ENCODE peak calls at places on chromosomes 4 and X, in five cellular contexts. V is K562, K is suprapubic skin, J is prostate gland, F is SK-N-SH. H is an unnamed sample.

GRCh38 chrX:67780694-67781109 is 236.9 kb downstream of the AR start:
- DNase-seq in V (no peak), K (peak), J (no peak), F (no peak), H (peak)

GRCh38 chrX:49919617-49920016 is 2.8 kb upstream of the CLCN5 start:
- DNase-seq in V (peak), K (peak), J (no peak), F (peak), H (peak)

GRCh38 chr4:120218981-120219380 is 152.3 kb upstream of the MAD2L1 start:
- DNase-seq in V (no peak), K (no peak), J (no peak), F (no peak), H (no peak)

GRCh38 chr4:8410641-8411271 is 29.8 kb downstream of the ACOX3 start:
- DNase-seq in V (peak), K (no peak), J (peak), F (peak), H (peak)

GRCh38 chrX:1466232-1466661 is 13.5 kb upstream of the ASMTL start:
- DNase-seq in V (no peak), K (peak), J (no peak), F (no peak), H (no peak)

GRCh38 chr4:125728568-125728967 is 413.8 kb downstream of the FAT4 start:
- DNase-seq in V (no peak), K (no peak), J (no peak), F (no peak), H (no peak)

GRCh38 chrX:85627363-85627762 is 247.9 kb upstream of the POF1B start:
- DNase-seq in V (no peak), K (no peak), J (no peak), F (peak), H (no peak)

GRCh38 chr4:174265917-174266316 is 17.6 kb downstream of the FBXO8 start:
- DNase-seq in V (no peak), K (no peak), J (no peak), F (peak), H (no peak)

GRCh38 chr4:74555843-74556242 is 110.9 kb downstream of the AREG start:
- DNase-seq in V (no peak), K (no peak), J (no peak), F (no peak), H (no peak)

GRCh38 chrX:53716328-53717088 is 30.0 kb upstream of the HUWE1 start:
- DNase-seq in V (no peak), K (no peak), J (no peak), F (no peak), H (peak)

GRCh38 chr4:119725688-119726330 is 97.2 kb upstream of the PDE5A start:
- DNase-seq in V (no peak), K (no peak), J (no peak), F (no peak), H (peak)

GRCh38 chr4:176288020-176288419 is 19.0 kb upstream of the ASB5 start:
- DNase-seq in V (no peak), K (no peak), J (no peak), F (no peak), H (no peak)

GRCh38 chrX:39418936-39419659 is 617.8 kb downstream of the MID1IP1 start:
- DNase-seq in V (no peak), K (no peak), J (no peak), F (peak), H (no peak)

GRCh38 chrX:152343306-152343705 is 107.8 kb downstream of the GABRA3 start:
- DNase-seq in V (peak), K (no peak), J (no peak), F (no peak), H (no peak)

GRCh38 chrX:19904778-19905367 is 17.5 kb upstream of the SH3KBP1 start:
- DNase-seq in V (peak), K (no peak), J (peak), F (peak), H (no peak)

GRCh38 chr4:122728781-122729330 is 3.6 kb upstream of the BBS12 start:
- DNase-seq in V (no peak), K (no peak), J (no peak), F (no peak), H (no peak)

GRCh38 chr4:186536285-186536684 is 19.1 kb downstream of the MTNR1A start:
- DNase-seq in V (peak), K (no peak), J (no peak), F (no peak), H (no peak)

GRCh38 chrX:155896512-155896911 is 15.4 kb downstream of the VAMP7 start:
- DNase-seq in V (no peak), K (no peak), J (no peak), F (no peak), H (no peak)

GRCh38 chrX:80174925-80175574 is 160.5 kb downstream of the TBX22 start:
- DNase-seq in V (no peak), K (no peak), J (no peak), F (no peak), H (no peak)

GRCh38 chr4:3227878-3228675 is 20.9 kb upstream of the MSANTD1 start:
- DNase-seq in V (no peak), K (no peak), J (no peak), F (no peak), H (no peak)

GRCh38 chr4:28469886-28470285 is 1609.2 kb downstream of the STIM2 start:
- DNase-seq in V (no peak), K (no peak), J (no peak), F (no peak), H (no peak)

GRCh38 chr4:133084421-133084820 is 64.7 kb upstream of the PCDH10 start:
- DNase-seq in V (no peak), K (no peak), J (no peak), F (no peak), H (no peak)

GRCh38 chr4:165461176-165461835 is 82.5 kb downstream of the CPE start:
- DNase-seq in V (no peak), K (no peak), J (no peak), F (no peak), H (no peak)

GRCh38 chr4:123361195-123361861 is 35.3 kb upstream of the SPRY1 start:
- DNase-seq in V (no peak), K (no peak), J (no peak), F (no peak), H (peak)

GRCh38 chrX:110168585-110168984 is 149.3 kb downstream of the AMMECR1 start:
- DNase-seq in V (no peak), K (no peak), J (no peak), F (no peak), H (no peak)
- TF ChIP-seq POLR2AphosphoS5 in V (no peak), K (no peak), J (no peak), F (no peak), H (no peak)

GRCh38 chrX:100643943-100644587 is at the start of gene SRPX2:
- DNase-seq in V (no peak), K (no peak), J (no peak), F (no peak), H (peak)
- TF ChIP-seq POLR2AphosphoS5 in V (no peak), K (peak), J (no peak), F (no peak), H (peak)

DNA sequence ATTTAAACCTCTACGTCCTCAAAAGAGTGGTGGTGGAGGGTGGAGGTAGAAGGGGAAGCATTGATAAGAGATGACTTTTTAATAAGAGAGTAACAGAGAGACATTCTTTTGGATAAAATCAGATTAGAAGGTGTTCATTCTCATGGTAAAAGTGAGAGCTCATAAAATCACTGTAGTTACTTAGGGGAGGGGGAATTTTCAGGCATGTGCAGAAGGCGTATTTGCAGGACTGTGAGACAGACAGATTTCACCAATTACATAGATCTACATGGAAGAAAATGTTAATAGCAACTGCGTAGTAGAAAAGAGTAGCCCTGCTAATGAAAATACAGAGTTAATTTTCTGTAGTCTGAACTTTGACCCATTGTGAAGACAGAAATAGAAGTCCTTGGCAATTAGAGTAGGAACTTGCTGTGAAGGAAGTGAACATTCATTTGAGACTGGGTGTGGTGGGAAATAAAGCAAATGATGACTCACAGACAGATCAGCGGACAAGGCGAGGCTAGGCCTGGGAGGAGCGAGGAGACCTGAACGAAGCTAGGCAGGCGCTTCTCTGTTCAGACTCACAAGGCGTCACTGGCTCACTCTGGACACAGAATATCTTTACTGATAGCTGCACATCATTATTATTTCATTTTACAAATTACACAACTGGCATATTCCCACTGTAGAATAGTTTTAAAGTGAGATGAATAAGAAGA is 57.2 kb upstream of the FAM9C start:
- DNase-seq in V (peak), K (peak), J (peak), F (no peak), H (peak)
- TF ChIP-seq POLR2AphosphoS5 in V (no peak), K (peak), J (peak), F (peak), H (peak)

GRCh38 chrX:68827848-68828562 is 816 bp upstream of the EFNB1 start:
- DNase-seq in V (peak), K (peak), J (peak), F (peak), H (peak)
- TF ChIP-seq POLR2AphosphoS5 in V (no peak), K (no peak), J (peak), F (no peak), H (no peak)

DNA sequence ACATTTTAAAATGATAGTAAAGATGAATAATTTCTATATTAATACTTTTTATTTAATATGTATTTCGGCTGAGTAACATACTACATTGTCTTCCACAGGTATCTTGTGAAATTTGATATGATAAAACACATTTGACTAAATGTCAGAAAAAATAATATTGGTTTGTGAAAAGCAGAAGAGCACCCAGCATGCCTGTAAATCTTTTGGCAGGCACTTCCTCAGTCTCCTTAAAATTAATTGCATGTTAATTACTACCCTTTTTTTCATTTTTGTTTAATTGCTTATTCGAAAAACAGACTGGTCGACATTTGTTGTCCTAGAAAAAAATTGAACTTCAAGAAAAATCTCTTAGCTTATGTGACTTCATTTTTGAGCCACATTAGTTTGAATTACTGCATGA is 40.6 kb downstream of the CLCN3 start:
- DNase-seq in V (no peak), K (no peak), J (no peak), F (no peak), H (no peak)
- TF ChIP-seq POLR2AphosphoS5 in V (no peak), K (no peak), J (no peak), F (no peak), H (no peak)

GRCh38 chr4:128517096-128517738 is 229.6 kb upstream of the PGRMC2 start:
- DNase-seq in V (no peak), K (no peak), J (no peak), F (no peak), H (no peak)

GRCh38 chr4:128516568-128516967 is 229.0 kb upstream of the PGRMC2 start:
- DNase-seq in V (no peak), K (no peak), J (no peak), F (no peak), H (no peak)

GRCh38 chr4:128519163-128519810 is 231.7 kb upstream of the PGRMC2 start:
- DNase-seq in V (no peak), K (no peak), J (no peak), F (no peak), H (no peak)

GRCh38 chr4:128521156-128521555 is 233.5 kb upstream of the PGRMC2 start:
- DNase-seq in V (no peak), K (no peak), J (no peak), F (no peak), H (no peak)

GRCh38 chr4:128517739-128518510 is 230.3 kb upstream of the PGRMC2 start:
- DNase-seq in V (peak), K (no peak), J (no peak), F (peak), H (peak)
- TF ChIP-seq POLR2AphosphoS5 in V (peak), K (peak), J (peak), F (peak), H (peak)

DNA sequence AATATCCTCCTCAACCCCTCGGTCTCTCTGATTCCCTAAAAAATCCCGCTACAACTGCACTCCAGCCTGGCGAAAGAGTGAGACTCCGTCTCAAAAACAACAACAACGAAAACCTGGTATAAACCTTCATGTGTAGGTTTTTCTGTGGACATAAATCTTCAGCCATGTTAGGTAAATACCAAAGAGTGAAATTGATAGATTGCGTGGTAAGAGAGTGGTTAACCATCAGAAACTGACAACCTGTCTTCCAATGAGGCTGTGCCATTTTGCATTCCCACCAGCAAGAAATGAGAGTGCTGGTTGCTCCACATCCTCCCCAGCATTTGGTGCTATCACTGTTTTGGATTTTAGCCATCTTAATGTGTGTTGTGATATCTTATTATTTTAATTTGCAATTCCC is 10.9 kb downstream of the TBC1D19 start:
- DNase-seq in V (no peak), K (no peak), J (no peak), F (no peak), H (no peak)
- TF ChIP-seq POLR2AphosphoS5 in V (no peak), K (no peak), J (no peak), F (no peak), H (no peak)

DNA sequence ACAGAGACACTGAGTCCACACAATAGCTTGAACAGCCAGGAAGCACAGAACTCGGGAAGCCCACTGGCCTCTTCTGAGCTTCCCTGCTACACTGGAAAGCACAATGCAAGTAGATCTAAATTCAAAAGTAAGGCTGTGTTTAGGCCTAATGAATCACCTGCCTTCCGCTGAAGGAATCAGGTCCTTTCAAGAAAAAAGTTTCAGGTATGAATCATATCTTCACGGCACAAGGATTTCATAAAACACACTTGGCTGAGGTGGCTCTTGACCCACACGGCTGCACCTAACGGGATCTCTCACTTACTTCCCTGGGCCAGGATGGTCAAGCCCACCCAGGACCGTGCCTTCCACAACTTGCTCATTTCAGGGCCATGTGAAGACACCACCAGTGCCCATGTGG is 59.3 kb downstream of the IRF2 start:
- DNase-seq in V (no peak), K (no peak), J (no peak), F (no peak), H (no peak)
- TF ChIP-seq POLR2AphosphoS5 in V (no peak), K (no peak), J (no peak), F (no peak), H (no peak)

GRCh38 chr4:158122501-158122900 is 50.3 kb downstream of the GASK1B start:
- DNase-seq in V (no peak), K (no peak), J (no peak), F (no peak), H (no peak)

GRCh38 chr4:158125325-158125724 is 47.5 kb downstream of the GASK1B start:
- DNase-seq in V (no peak), K (no peak), J (no peak), F (no peak), H (no peak)

GRCh38 chr4:158121203-158121586 is 51.6 kb downstream of the GASK1B start:
- DNase-seq in V (no peak), K (no peak), J (no peak), F (no peak), H (no peak)
- TF ChIP-seq POLR2AphosphoS5 in V (no peak), K (peak), J (no peak), F (peak), H (peak)

GRCh38 chr4:151568966-151569365 is 160.0 kb downstream of the FHIP1A start:
- DNase-seq in V (no peak), K (no peak), J (no peak), F (no peak), H (no peak)

GRCh38 chr4:151569650-151570049 is 160.7 kb downstream of the FHIP1A start:
- DNase-seq in V (no peak), K (no peak), J (no peak), F (no peak), H (no peak)

GRCh38 chr4:151566053-151566452 is 157.1 kb downstream of the FHIP1A start:
- DNase-seq in V (no peak), K (no peak), J (no peak), F (no peak), H (no peak)

GRCh38 chr4:151565583-151565982 is 156.6 kb downstream of the FHIP1A start:
- DNase-seq in V (no peak), K (no peak), J (no peak), F (no peak), H (no peak)

DNA sequence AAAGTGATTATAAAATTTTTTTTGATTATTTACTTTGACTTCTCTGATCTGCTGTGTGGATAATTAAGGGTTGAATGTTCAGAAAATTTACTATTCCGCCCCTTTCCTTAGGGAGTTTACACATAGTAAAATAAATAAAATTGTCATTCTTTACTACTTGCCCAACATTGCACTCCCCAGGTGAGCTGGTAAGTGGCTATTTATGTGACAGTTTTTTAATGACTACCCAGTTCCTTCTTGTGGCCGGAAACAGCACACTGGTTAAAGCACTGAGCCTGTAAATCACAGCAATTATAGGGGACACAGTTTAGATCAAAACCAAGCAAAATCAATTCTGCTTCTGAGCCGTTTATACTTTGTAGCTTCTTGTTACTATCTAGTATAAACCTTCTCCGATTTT is 158.1 kb downstream of the FHIP1A start:
- DNase-seq in V (no peak), K (no peak), J (no peak), F (no peak), H (no peak)
- TF ChIP-seq POLR2AphosphoS5 in V (no peak), K (no peak), J (no peak), F (no peak), H (no peak)